ENCODE peak calls at places on chromosomes 4 and X, in six cellular contexts. L, Q, I, E, M and W are unnamed samples.

GRCh38 chrX:103157511-103158316 is 57.2 kb upstream of the BEX4 start:
- DNase-seq in L (peak; percentile 21), I (no peak), E (peak; percentile 7), Q (no peak), M (no peak), W (peak; percentile 54)

GRCh38 chrX:105822138-105823091 is at the start of gene NRK:
- DNase-seq in E (no peak), L (peak; percentile 33), M (peak; percentile 79), Q (no peak), I (no peak), W (no peak)

GRCh38 chr4:77174426-77174825 is 17.4 kb downstream of the CCNG2 start:
- DNase-seq in M (no peak), Q (no peak), I (no peak), E (no peak), L (no peak), W (peak; percentile 32)

GRCh38 chr4:142080960-142081359 is 444.6 kb downstream of the IL15 start:
- DNase-seq in I (no peak), E (no peak), L (no peak), Q (no peak), M (no peak), W (no peak)

GRCh38 chr4:54277691-54278090 is 48.6 kb downstream of the PDGFRA start:
- DNase-seq in M (no peak), E (no peak), L (no peak), I (no peak), Q (no peak), W (peak; percentile 84)

GRCh38 chr4:56752985-56753384 is 68.5 kb downstream of the SPINK2 start:
- DNase-seq in E (no peak), L (peak; percentile 50), Q (no peak), M (no peak), I (no peak), W (no peak)

GRCh38 chr4:56906534-56906933 is 1.2 kb upstream of the REST start:
- DNase-seq in I (peak; percentile 9), E (no peak), Q (no peak), M (no peak), L (no peak), W (no peak)

GRCh38 chrX:151970661-151971060 is 3.8 kb downstream of the GABRE start:
- DNase-seq in E (no peak), L (no peak), I (no peak), Q (no peak), M (peak; percentile 93), W (peak; percentile 97)

GRCh38 chr4:15400911-15401671 is 26.7 kb upstream of the C1QTNF7 start:
- DNase-seq in Q (no peak), E (no peak), L (peak; percentile 33), M (peak; percentile 88), I (no peak), W (peak; percentile 78)

GRCh38 chr4:94947681-94948108 is 189.9 kb downstream of the BMPR1B start:
- DNase-seq in L (peak; percentile 36), M (no peak), I (no peak), Q (no peak), E (no peak), W (no peak)

GRCh38 chrX:25012433-25012735 is 3.4 kb downstream of the ARX start:
- DNase-seq in L (no peak), E (no peak), M (no peak), I (no peak), Q (no peak), W (peak; percentile 17)

GRCh38 chrX:17242470-17242869 is 132.5 kb upstream of the NHS start:
- DNase-seq in E (peak; percentile 72), Q (no peak), L (peak; percentile 46), M (no peak), I (peak; percentile 42), W (peak; percentile 50)

GRCh38 chr4:54215379-54216072 is 13.6 kb upstream of the PDGFRA start:
- DNase-seq in L (no peak), E (no peak), I (no peak), Q (no peak), M (no peak), W (no peak)

GRCh38 chr4:140256335-140256734 is 102.4 kb upstream of the MAML3 start:
- DNase-seq in M (no peak), E (no peak), L (no peak), Q (no peak), I (no peak), W (peak; percentile 84)

GRCh38 chr4:98746936-98747658 is 88.7 kb upstream of the TSPAN5 start:
- DNase-seq in E (no peak), Q (no peak), M (no peak), L (no peak), I (no peak), W (no peak)

GRCh38 chr4:102326951-102327350 is 18.3 kb downstream of the SLC39A8 start:
- DNase-seq in L (no peak), E (no peak), I (no peak), M (no peak), Q (no peak), W (no peak)

GRCh38 chrX:2679534-2680485 is 11.3 kb upstream of the CD99 start:
- DNase-seq in M (peak; percentile 43), E (no peak), I (no peak), Q (no peak), L (no peak), W (peak; percentile 62)

GRCh38 chr4:8176547-8177399 is 18.2 kb upstream of the ABLIM2 start:
- DNase-seq in E (no peak), M (no peak), I (peak; percentile 20), L (peak; percentile 86), Q (no peak), W (peak; percentile 49)

GRCh38 chr4:24115101-24115500 is 225.3 kb upstream of the PPARGC1A start:
- DNase-seq in I (no peak), M (no peak), L (no peak), Q (no peak), E (no peak), W (no peak)